ENCODE peak calls at places on chromosomes 3 and 15, in five cellular contexts. Q is GDM1, K is amniotic stem cell, Y is SK-MEL-5, O is NCI-H187 treated with DMSO at 0.1 percent for 48 hours. A is an unnamed sample.

GRCh38 chr15:48012191-48012590 is 108.6 kb upstream of the SLC24A5 start:
- DNase-seq in K (no peak), Q (no peak), O (no peak), Y (no peak), A (no peak)

GRCh38 chr15:69119692-69120395 is 40.6 kb upstream of the GLCE start:
- DNase-seq in K (no peak), Y (no peak), Q (no peak), O (no peak), A (no peak)

GRCh38 chr3:174495231-174495755 is 363.8 kb upstream of the NAALADL2 start:
- DNase-seq in Y (no peak), K (no peak), O (no peak), Q (no peak), A (no peak)

GRCh38 chr3:69669070-69669469 is 70.2 kb upstream of the MITF start:
- DNase-seq in O (no peak), Q (no peak), Y (no peak), K (no peak), A (no peak)

GRCh38 chr3:114035146-114035545 is 21.2 kb downstream of the CCDC191 start:
- DNase-seq in K (no peak), Y (no peak), Q (no peak), O (no peak), A (peak; percentile 33)

GRCh38 chr15:50813865-50814264 is 48.4 kb upstream of the SPPL2A start:
- DNase-seq in Q (no peak), Y (no peak), O (no peak), K (no peak), A (no peak)

GRCh38 chr15:52324109-52324508 is 28.5 kb upstream of the MYO5C start:
- DNase-seq in Q (no peak), K (no peak), Y (no peak), O (no peak), A (no peak)

GRCh38 chr3:15164356-15164755 is 41.7 kb upstream of the CAPN7 start:
- DNase-seq in Q (no peak), Y (no peak), O (no peak), K (no peak), A (no peak)

GRCh38 chr3:48240000-48240710 is 749 bp upstream of the ZNF589 start:
- DNase-seq in Y (no peak), O (no peak), K (no peak), Q (no peak), A (no peak)

GRCh38 chr3:69983546-69984265 is 15.8 kb upstream of the SAMMSON start:
- DNase-seq in Y (no peak), O (no peak), Q (no peak), K (no peak), A (no peak)

GRCh38 chr3:44988073-44988472 is 12.0 kb downstream of the EXOSC7 start:
- DNase-seq in Y (peak; percentile 46), Q (no peak), O (no peak), K (no peak), A (no peak)

GRCh38 chr3:89314454-89314853 is 207.0 kb downstream of the EPHA3 start:
- DNase-seq in Q (no peak), O (no peak), K (no peak), Y (peak; percentile 83), A (peak; percentile 33)

GRCh38 chr15:91942676-91943417 is 89.3 kb downstream of the SLCO3A1 start:
- DNase-seq in Q (peak; percentile 58), O (no peak), K (peak; percentile 22), Y (peak; percentile 56), A (peak; percentile 90)

GRCh38 chr3:190238871-190239270 is 83.4 kb downstream of the CLDN1 start:
- DNase-seq in Y (no peak), Q (no peak), K (no peak), O (no peak), A (no peak)

GRCh38 chr3:173826901-173827609 is 429.5 kb downstream of the NLGN1 start:
- DNase-seq in O (no peak), Q (no peak), Y (no peak), K (peak; percentile 5), A (no peak)

GRCh38 chr3:17119198-17120072 is 234.7 kb downstream of the PLCL2 start:
- DNase-seq in Q (no peak), K (no peak), Y (no peak), O (no peak), A (no peak)

GRCh38 chr15:39453500-39454073 is 127.3 kb upstream of the THBS1 start:
- DNase-seq in Q (peak; percentile 35), Y (no peak), O (no peak), K (no peak), A (no peak)

GRCh38 chr15:35168464-35168863 is 83.4 kb upstream of the NANOGP8 start:
- DNase-seq in K (no peak), Y (no peak), O (no peak), Q (no peak), A (peak; percentile 46)

GRCh38 chr15:68208136-68208535 is 3.0 kb upstream of the CALML4 start:
- DNase-seq in Y (no peak), O (no peak), Q (no peak), K (no peak), A (no peak)

A was measured in stromal cell of bone marrow.